ENCODE peak calls at places on chromosomes 6 and 20, in nine cellular contexts. M is left colon, I is ACHN, V is uterus, G is HS-5, P is HTR-8/SVneo, A is GM04504, Z is iPS-NIHi11, L is adipocyte. K is an unnamed sample.

GRCh38 chr6:3696525-3696924 is 55.0 kb downstream of the PXDC1 start:
- DNase-seq in M (no peak), I (no peak), V (no peak), G (no peak), P (no peak), A (no peak), Z (no peak), L (peak), K (no peak)

GRCh38 chr6:4727671-4728435 is 48.4 kb upstream of the CDYL start:
- DNase-seq in M (peak), I (no peak), V (no peak), G (no peak), P (no peak), A (no peak), Z (no peak), L (peak), K (no peak)

GRCh38 chr6:141105481-141105880 is 1027.2 kb upstream of the GJE1 start:
- DNase-seq in M (no peak), I (peak), V (no peak), G (no peak), P (no peak), A (no peak), Z (peak), L (peak), K (peak)

GRCh38 chr20:50409495-50409894 is 100.7 kb upstream of the PTPN1 start:
- DNase-seq in M (no peak), I (no peak), V (peak), G (no peak), P (no peak), A (no peak), Z (no peak), L (no peak), K (no peak)

GRCh38 chr20:50646483-50646996 is 44.8 kb downstream of the RIPOR3 start:
- DNase-seq in M (no peak), I (no peak), V (no peak), G (peak), P (peak), A (peak), Z (no peak), L (peak), K (no peak)

GRCh38 chr20:2169456-2170088 is 67.9 kb downstream of the STK35 start:
- DNase-seq in M (no peak), I (no peak), V (no peak), G (no peak), P (no peak), A (no peak), Z (no peak), L (no peak), K (no peak)

GRCh38 chr6:14811760-14812428 is 434.0 kb upstream of the JARID2 start:
- DNase-seq in M (no peak), I (no peak), V (no peak), G (peak), P (no peak), A (no peak), Z (no peak), L (no peak), K (peak)

GRCh38 chr6:169106176-169106575 is 147.5 kb downstream of the THBS2 start:
- DNase-seq in M (no peak), I (no peak), V (no peak), G (no peak), P (no peak), A (no peak), Z (no peak), L (peak), K (no peak)

GRCh38 chr6:168711049-168711640 is 270.2 kb downstream of the SMOC2 start:
- DNase-seq in M (no peak), I (peak), V (no peak), G (no peak), P (no peak), A (no peak), Z (peak), L (peak), K (no peak)

GRCh38 chr20:61253640-61254511 is 1.8 kb downstream of the CDH4 start:
- DNase-seq in M (no peak), I (peak), V (no peak), G (no peak), P (peak), A (no peak), Z (peak), L (peak), K (no peak)